ENCODE peak calls at places on chromosomes 12 and 14, in eight cellular contexts. N, R, Q, J, C, G, A and O are unnamed samples.
A peak's percentile ranks its signal among the peaks of the same experiment; 100 is the strongest.

GRCh38 chr14:104109731-104110361 is 24.3 kb downstream of the ASPG start:
- DNase-seq in G (no peak), Q (no peak), N (peak; percentile 62), R (no peak), C (no peak), A (peak; percentile 32), J (no peak), O (no peak)

GRCh38 chr12:114152890-114153289 is 186.8 kb upstream of the RBM19 start:
- DNase-seq in C (no peak), J (no peak), N (no peak), R (no peak), Q (no peak), G (no peak), A (no peak), O (no peak)

GRCh38 chr12:46071769-46072624 is 81.6 kb upstream of the SCAF11 start:
- DNase-seq in G (peak; percentile 12), A (peak; percentile 59), R (peak; percentile 22), N (peak; percentile 72), Q (peak; percentile 68), C (peak; percentile 27), J (peak; percentile 54), O (peak; percentile 87)

GRCh38 chr12:99108924-99109323 is 463.8 kb downstream of the APAF1 start:
- DNase-seq in J (no peak), G (no peak), A (no peak), Q (no peak), N (no peak), C (no peak), R (no peak), O (no peak)

GRCh38 chr14:37497422-37497821 is 97.6 kb downstream of the FOXA1 start:
- DNase-seq in A (no peak), R (no peak), G (no peak), J (no peak), N (no peak), C (no peak), Q (no peak), O (no peak)

GRCh38 chr12:87323369-87323768 is 705.8 kb downstream of the C12orf50 start:
- DNase-seq in Q (no peak), R (no peak), N (no peak), C (no peak), J (no peak), A (no peak), G (peak; percentile 56), O (no peak)

GRCh38 chr12:19539836-19540235 is 100.5 kb downstream of the AEBP2 start:
- DNase-seq in J (no peak), Q (no peak), A (no peak), C (no peak), N (no peak), G (no peak), R (no peak), O (no peak)

GRCh38 chr14:63663428-63664142 is 21.9 kb upstream of the WDR89 start:
- DNase-seq in Q (no peak), G (no peak), J (no peak), C (no peak), A (no peak), R (no peak), N (no peak), O (peak; percentile 9)

GRCh38 chr14:100523536-100524025 is 63.6 kb downstream of the BEGAIN start:
- DNase-seq in G (no peak), A (no peak), J (no peak), N (no peak), R (no peak), C (no peak), Q (no peak), O (no peak)

GRCh38 chr12:68375701-68376469 is 43.7 kb upstream of the MDM1 start:
- DNase-seq in C (peak; percentile 46), R (no peak), N (no peak), A (no peak), Q (no peak), J (no peak), G (no peak), O (no peak)